ENCODE peak calls at places on chromosomes 5 and 9, in ten cellular contexts. One of them, this sample, is unnamed.

GRCh38 chr5:131258733-131259132 is 5.1 kb upstream of the CDC42SE2 start:
- DNase-seq in DND-41: no peak
- DNase-seq in HepG2: peak; percentile 48
- DNase-seq in GM23248: no peak
- DNase-seq in IMR-90: no peak
- DNase-seq in mammary epithelial cell: peak; percentile 66
- DNase-seq in MM.1S: no peak
- DNase-seq in fibroblast of lung: peak; percentile 16
- DNase-seq in endothelial cell of umbilical vein: no peak
- DNase-seq in PC-9: peak; percentile 84
- DNase-seq in this sample: no peak

GRCh38 chr9:122807271-122807900 is 7.5 kb downstream of the OR1K1 start:
- DNase-seq in DND-41: no peak
- DNase-seq in HepG2: no peak
- DNase-seq in GM23248: peak; percentile 77
- DNase-seq in IMR-90: peak; percentile 42
- DNase-seq in mammary epithelial cell: no peak
- DNase-seq in MM.1S: no peak
- DNase-seq in fibroblast of lung: peak; percentile 64
- DNase-seq in endothelial cell of umbilical vein: no peak
- DNase-seq in PC-9: no peak
- DNase-seq in this sample: no peak

GRCh38 chr5:77133061-77133758 is 46.1 kb upstream of the ZBED3 start:
- DNase-seq in DND-41: no peak
- DNase-seq in HepG2: peak; percentile 45
- DNase-seq in GM23248: peak; percentile 99
- DNase-seq in IMR-90: peak; percentile 97
- DNase-seq in mammary epithelial cell: peak; percentile 98
- DNase-seq in MM.1S: no peak
- DNase-seq in fibroblast of lung: peak; percentile 99
- DNase-seq in endothelial cell of umbilical vein: peak; percentile 92
- DNase-seq in PC-9: peak; percentile 85
- DNase-seq in this sample: peak; percentile 38

GRCh38 chr9:129379181-129379836 is 201.2 kb upstream of the IER5L start:
- DNase-seq in DND-41: no peak
- DNase-seq in HepG2: no peak
- DNase-seq in GM23248: no peak
- DNase-seq in IMR-90: no peak
- DNase-seq in mammary epithelial cell: no peak
- DNase-seq in MM.1S: no peak
- DNase-seq in fibroblast of lung: no peak
- DNase-seq in endothelial cell of umbilical vein: no peak
- DNase-seq in PC-9: peak; percentile 26
- DNase-seq in this sample: peak; percentile 21

GRCh38 chr9:113482991-113483675 is 19.6 kb downstream of the RGS3 start:
- DNase-seq in DND-41: no peak
- DNase-seq in HepG2: no peak
- DNase-seq in GM23248: no peak
- DNase-seq in IMR-90: no peak
- DNase-seq in mammary epithelial cell: no peak
- DNase-seq in MM.1S: no peak
- DNase-seq in fibroblast of lung: no peak
- DNase-seq in endothelial cell of umbilical vein: no peak
- DNase-seq in PC-9: no peak
- DNase-seq in this sample: no peak

GRCh38 chr9:95494022-95494415 is 22.8 kb downstream of the PTCH1 start:
- DNase-seq in DND-41: no peak
- DNase-seq in HepG2: no peak
- DNase-seq in GM23248: no peak
- DNase-seq in IMR-90: no peak
- DNase-seq in mammary epithelial cell: no peak
- DNase-seq in MM.1S: peak; percentile 87
- DNase-seq in fibroblast of lung: no peak
- DNase-seq in endothelial cell of umbilical vein: no peak
- DNase-seq in PC-9: no peak
- DNase-seq in this sample: no peak

GRCh38 chr5:145198871-145199270 is 636.3 kb downstream of the PRELID2 start:
- DNase-seq in DND-41: no peak
- DNase-seq in HepG2: no peak
- DNase-seq in GM23248: no peak
- DNase-seq in IMR-90: peak; percentile 19
- DNase-seq in mammary epithelial cell: no peak
- DNase-seq in MM.1S: no peak
- DNase-seq in fibroblast of lung: no peak
- DNase-seq in endothelial cell of umbilical vein: no peak
- DNase-seq in PC-9: no peak
- DNase-seq in this sample: no peak

GRCh38 chr5:98570661-98571181 is 202.7 kb upstream of the RGMB start:
- DNase-seq in DND-41: no peak
- DNase-seq in HepG2: no peak
- DNase-seq in GM23248: peak; percentile 73
- DNase-seq in IMR-90: peak; percentile 84
- DNase-seq in mammary epithelial cell: peak; percentile 2
- DNase-seq in MM.1S: no peak
- DNase-seq in fibroblast of lung: peak; percentile 91
- DNase-seq in endothelial cell of umbilical vein: peak; percentile 56
- DNase-seq in PC-9: no peak
- DNase-seq in this sample: no peak

DNA sequence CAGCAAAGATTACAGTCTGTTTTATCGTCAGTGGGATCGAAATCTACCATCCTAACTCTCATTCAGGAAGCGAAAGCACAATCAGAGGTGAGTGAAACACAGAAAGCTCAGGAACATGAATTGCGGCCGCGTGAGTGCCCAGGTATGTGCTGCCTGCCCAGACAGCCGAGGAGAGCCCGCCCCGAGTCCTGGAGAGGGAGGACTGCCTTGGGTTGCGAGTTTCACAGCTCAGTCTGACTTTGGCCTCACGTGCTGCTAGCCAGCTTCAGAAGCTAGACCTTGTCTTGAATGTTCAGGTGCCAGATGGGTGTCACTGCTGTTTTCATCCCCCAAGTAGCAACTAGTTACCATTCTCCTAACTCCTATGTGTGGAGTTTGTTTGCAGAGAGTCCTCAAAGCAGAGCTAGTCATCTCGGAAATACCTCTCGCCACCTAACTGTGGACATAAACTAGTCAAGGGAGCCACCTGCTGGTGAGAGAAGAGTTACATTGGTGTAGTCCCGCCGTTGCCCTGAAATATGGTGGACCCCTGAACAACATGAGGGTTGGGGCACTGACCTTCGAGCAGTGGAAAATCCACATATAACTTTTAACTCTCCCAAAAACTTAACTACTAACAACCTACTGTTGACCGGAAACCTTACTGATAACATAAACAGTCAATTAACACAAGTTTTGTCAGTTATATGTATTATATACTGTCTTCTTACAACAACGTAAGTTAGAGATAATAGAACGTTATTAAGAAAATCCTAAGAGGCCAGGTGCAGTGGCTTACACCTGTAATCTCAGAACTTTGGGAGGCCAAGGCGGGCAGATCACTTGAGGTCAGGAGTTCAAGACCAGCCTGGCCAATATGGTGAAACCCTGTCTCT is 80.9 kb downstream of the GOLPH3 start:
- DNase-seq in DND-41: peak; percentile 71
- DNase-seq in HepG2: peak; percentile 75
- DNase-seq in GM23248: peak; percentile 86
- DNase-seq in IMR-90: peak; percentile 78
- DNase-seq in mammary epithelial cell: peak; percentile 66
- DNase-seq in MM.1S: peak; percentile 92
- DNase-seq in fibroblast of lung: peak; percentile 68
- DNase-seq in endothelial cell of umbilical vein: peak; percentile 77
- DNase-seq in PC-9: peak; percentile 63
- DNase-seq in this sample: peak; percentile 95
- H3K4me2 ChIP-seq in DND-41: no peak overlapping the region
- H3K4me2 ChIP-seq in HepG2: no peak overlapping the region
- H3K4me2 ChIP-seq in GM23248: no peak overlapping the region
- H3K4me2 ChIP-seq in IMR-90: no peak overlapping the region
- H3K4me2 ChIP-seq in mammary epithelial cell: no peak overlapping the region
- H3K4me2 ChIP-seq in MM.1S: peak overlapping the region; percentile 44
- H3K4me2 ChIP-seq in fibroblast of lung: no peak overlapping the region
- H3K4me2 ChIP-seq in endothelial cell of umbilical vein: no peak overlapping the region
- H3K4me2 ChIP-seq in PC-9: no peak overlapping the region
- H3K4me2 ChIP-seq in this sample: no peak overlapping the region

DNA sequence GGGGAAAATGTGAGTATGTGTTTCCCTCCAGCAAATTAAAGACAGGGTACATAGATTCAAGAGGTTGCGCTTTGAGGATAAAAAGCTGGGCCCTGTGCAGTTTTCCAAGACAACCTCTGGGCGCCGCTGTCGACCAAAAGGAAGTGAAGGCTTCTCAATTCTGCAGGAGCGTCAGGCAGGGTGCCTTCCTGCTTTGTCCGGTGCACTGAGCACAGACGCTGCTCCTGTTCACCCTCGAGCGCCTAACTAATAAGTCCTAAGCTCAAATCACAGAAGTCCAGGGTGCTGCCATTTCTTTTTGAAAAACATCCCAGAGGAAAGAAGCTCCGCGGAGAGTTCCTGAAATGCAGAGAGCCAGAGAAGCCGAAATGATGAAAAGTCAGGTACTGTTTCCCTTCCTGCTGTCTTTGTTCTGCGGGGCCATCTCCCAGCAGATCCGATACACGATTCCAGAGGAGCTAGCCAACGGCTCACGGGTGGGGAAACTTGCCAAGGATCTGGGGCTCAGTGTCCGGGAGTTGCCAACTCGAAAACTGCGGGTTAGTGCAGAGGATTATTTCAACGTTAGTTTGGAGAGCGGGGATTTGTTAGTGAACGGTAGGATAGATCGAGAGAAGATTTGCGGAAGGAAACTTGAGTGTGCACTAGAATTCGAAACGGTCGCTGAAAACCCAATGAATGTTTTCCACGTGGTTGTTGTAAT is at the start of gene PCDHGB1:
- DNase-seq in DND-41: no peak
- DNase-seq in HepG2: peak; percentile 75
- DNase-seq in GM23248: peak; percentile 62
- DNase-seq in IMR-90: peak; percentile 71
- DNase-seq in mammary epithelial cell: peak; percentile 39
- DNase-seq in MM.1S: peak; percentile 75
- DNase-seq in fibroblast of lung: peak; percentile 60
- DNase-seq in endothelial cell of umbilical vein: no peak
- DNase-seq in PC-9: no peak
- DNase-seq in this sample: peak; percentile 91
- H3K9me3 ChIP-seq in DND-41: no peaks in the 10 kb centered on the region
- H3K9me3 ChIP-seq in HepG2: peaks cover 12% of the 10 kb centered on the region
- H3K9me3 ChIP-seq in GM23248: no peaks in the 10 kb centered on the region
- H3K9me3 ChIP-seq in IMR-90: peaks cover 33% of the 10 kb centered on the region
- H3K9me3 ChIP-seq in mammary epithelial cell: peaks cover 32% of the 10 kb centered on the region
- H3K9me3 ChIP-seq in MM.1S: no peaks in the 10 kb centered on the region
- H3K9me3 ChIP-seq in fibroblast of lung: no peaks in the 10 kb centered on the region
- H3K9me3 ChIP-seq in endothelial cell of umbilical vein: no peaks in the 10 kb centered on the region
- H3K9me3 ChIP-seq in PC-9: no peaks in the 10 kb centered on the region
- H3K9me3 ChIP-seq in this sample: peaks cover 2% of the 10 kb centered on the region

GRCh38 chr5:50667079-50667652 is 729 bp downstream of the PARP8 start:
- DNase-seq in DND-41: peak; percentile 65
- DNase-seq in HepG2: no peak
- DNase-seq in GM23248: peak; percentile 75
- DNase-seq in IMR-90: peak; percentile 41
- DNase-seq in mammary epithelial cell: peak; percentile 59
- DNase-seq in MM.1S: no peak
- DNase-seq in fibroblast of lung: peak; percentile 41
- DNase-seq in endothelial cell of umbilical vein: peak; percentile 4
- DNase-seq in PC-9: no peak
- DNase-seq in this sample: peak; percentile 59
- H2AFZ ChIP-seq in DND-41: peak overlapping the region; percentile 75
- H2AFZ ChIP-seq in HepG2: no peak overlapping the region
- H2AFZ ChIP-seq in GM23248: peak overlapping the region; percentile 87
- H2AFZ ChIP-seq in IMR-90: peak overlapping the region; percentile 92
- H2AFZ ChIP-seq in mammary epithelial cell: peak overlapping the region; percentile 95
- H2AFZ ChIP-seq in MM.1S: peak overlapping the region; percentile 35
- H2AFZ ChIP-seq in fibroblast of lung: peak overlapping the region; percentile 80
- H2AFZ ChIP-seq in endothelial cell of umbilical vein: peak overlapping the region; percentile 81
- H2AFZ ChIP-seq in PC-9: peak overlapping the region; percentile 93
- H2AFZ ChIP-seq in this sample: peak overlapping the region; percentile 88

DNA sequence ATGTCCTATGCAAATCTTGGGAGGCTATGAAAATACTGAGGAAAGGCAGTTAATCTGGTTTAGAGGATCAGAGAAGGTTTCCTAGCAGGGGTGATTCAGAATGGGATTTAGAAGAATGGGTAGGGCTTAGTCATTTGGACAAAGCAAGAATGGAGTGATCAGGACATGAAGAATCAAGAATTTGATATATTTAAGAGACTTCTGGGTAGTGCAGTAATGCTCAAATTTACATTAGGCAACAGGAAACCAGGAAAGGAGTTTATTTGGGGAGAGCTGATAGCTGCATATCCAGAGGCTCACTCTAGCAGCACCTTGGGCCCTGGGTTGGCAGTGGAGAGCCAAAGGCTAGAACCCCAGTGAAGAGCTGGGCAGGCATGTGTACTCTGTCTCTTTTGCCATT is 78.9 kb upstream of the PAPPA start:
- DNase-seq in DND-41: no peak
- DNase-seq in HepG2: no peak
- DNase-seq in GM23248: peak; percentile 88
- DNase-seq in IMR-90: peak; percentile 74
- DNase-seq in mammary epithelial cell: peak; percentile 71
- DNase-seq in MM.1S: no peak
- DNase-seq in fibroblast of lung: peak; percentile 77
- DNase-seq in endothelial cell of umbilical vein: no peak
- DNase-seq in PC-9: no peak
- DNase-seq in this sample: peak; percentile 61
- H3K4me2 ChIP-seq in DND-41: no peak overlapping the region
- H3K4me2 ChIP-seq in HepG2: no peak overlapping the region
- H3K4me2 ChIP-seq in GM23248: peak overlapping the region; percentile 83
- H3K4me2 ChIP-seq in IMR-90: peak overlapping the region; percentile 47
- H3K4me2 ChIP-seq in mammary epithelial cell: peak overlapping the region; percentile 28
- H3K4me2 ChIP-seq in MM.1S: no peak overlapping the region
- H3K4me2 ChIP-seq in fibroblast of lung: peak overlapping the region; percentile 13
- H3K4me2 ChIP-seq in endothelial cell of umbilical vein: no peak overlapping the region
- H3K4me2 ChIP-seq in PC-9: no peak overlapping the region
- H3K4me2 ChIP-seq in this sample: peak overlapping the region; percentile 5

This sample was measured in osteoblast.